ENCODE peak calls at places on chromosomes 4 and X, in six cellular contexts. One of them, this sample, is unnamed.

GRCh38 chrX:110163488-110163887 is 154.4 kb downstream of the AMMECR1 start:
- DNase-seq in K562: no peak
- DNase-seq in GM23248: no peak
- DNase-seq in fibroblast of lung: peak; percentile 31
- DNase-seq in ovary: no peak
- DNase-seq in body of pancreas: no peak
- DNase-seq in this sample: no peak

GRCh38 chr4:124433500-124433899 is 279.0 kb downstream of the ANKRD50 start:
- DNase-seq in K562: no peak
- DNase-seq in GM23248: peak; percentile 19
- DNase-seq in fibroblast of lung: peak; percentile 34
- DNase-seq in ovary: no peak
- DNase-seq in body of pancreas: no peak
- DNase-seq in this sample: no peak

GRCh38 chr4:55524844-55525571 is 21.7 kb downstream of the CLOCK start:
- DNase-seq in K562: no peak
- DNase-seq in GM23248: peak; percentile 62
- DNase-seq in fibroblast of lung: peak; percentile 29
- DNase-seq in ovary: no peak
- DNase-seq in body of pancreas: no peak
- DNase-seq in this sample: no peak

GRCh38 chr4:118783887-118784286 is 52.0 kb downstream of the SEC24D start:
- DNase-seq in K562: no peak
- DNase-seq in GM23248: peak; percentile 70
- DNase-seq in fibroblast of lung: peak; percentile 73
- DNase-seq in ovary: no peak
- DNase-seq in body of pancreas: no peak
- DNase-seq in this sample: no peak

GRCh38 chr4:25580633-25581467 is 74.8 kb upstream of the SLC34A2 start:
- DNase-seq in K562: no peak
- DNase-seq in GM23248: peak; percentile 2
- DNase-seq in fibroblast of lung: no peak
- DNase-seq in ovary: no peak
- DNase-seq in body of pancreas: no peak
- DNase-seq in this sample: no peak

GRCh38 chrX:83469551-83469950 is 38.5 kb upstream of the POU3F4 start:
- DNase-seq in K562: no peak
- DNase-seq in GM23248: peak; percentile 10
- DNase-seq in fibroblast of lung: peak; percentile 16
- DNase-seq in ovary: no peak
- DNase-seq in body of pancreas: no peak
- DNase-seq in this sample: no peak

GRCh38 chr4:129550281-129550785 is 454.4 kb downstream of the C4orf33 start:
- DNase-seq in K562: no peak
- DNase-seq in GM23248: no peak
- DNase-seq in fibroblast of lung: no peak
- DNase-seq in ovary: no peak
- DNase-seq in body of pancreas: no peak
- DNase-seq in this sample: no peak

GRCh38 chr4:27828843-27829242 is 968.2 kb downstream of the STIM2 start:
- DNase-seq in K562: no peak
- DNase-seq in GM23248: no peak
- DNase-seq in fibroblast of lung: no peak
- DNase-seq in ovary: no peak
- DNase-seq in body of pancreas: no peak
- DNase-seq in this sample: no peak

GRCh38 chrX:40035726-40036125 is 62.0 kb downstream of the BCOR start:
- DNase-seq in K562: no peak
- DNase-seq in GM23248: no peak
- DNase-seq in fibroblast of lung: no peak
- DNase-seq in ovary: no peak
- DNase-seq in body of pancreas: no peak
- DNase-seq in this sample: no peak

GRCh38 chrX:11408783-11409182 is 115.6 kb downstream of the AMELX start:
- DNase-seq in K562: no peak
- DNase-seq in GM23248: no peak
- DNase-seq in fibroblast of lung: no peak
- DNase-seq in ovary: no peak
- DNase-seq in body of pancreas: no peak
- DNase-seq in this sample: no peak

GRCh38 chr4:126448093-126448820 is 1133.5 kb downstream of the FAT4 start:
- DNase-seq in K562: no peak
- DNase-seq in GM23248: peak; percentile 28
- DNase-seq in fibroblast of lung: no peak
- DNase-seq in ovary: no peak
- DNase-seq in body of pancreas: no peak
- DNase-seq in this sample: no peak

GRCh38 chrX:67724359-67725110 is 180.7 kb downstream of the AR start:
- DNase-seq in K562: no peak
- DNase-seq in GM23248: peak; percentile 29
- DNase-seq in fibroblast of lung: peak; percentile 10
- DNase-seq in ovary: no peak
- DNase-seq in body of pancreas: no peak
- DNase-seq in this sample: no peak

GRCh38 chr4:28444886-28445496 is 1584.3 kb downstream of the STIM2 start:
- DNase-seq in K562: no peak
- DNase-seq in GM23248: peak; percentile 57
- DNase-seq in fibroblast of lung: no peak
- DNase-seq in ovary: no peak
- DNase-seq in body of pancreas: no peak
- DNase-seq in this sample: no peak

GRCh38 chr4:96448315-96448872 is 608.5 kb downstream of the PDHA2 start:
- DNase-seq in K562: no peak
- DNase-seq in GM23248: no peak
- DNase-seq in fibroblast of lung: no peak
- DNase-seq in ovary: no peak
- DNase-seq in body of pancreas: no peak
- DNase-seq in this sample: no peak

GRCh38 chrX:118495958-118496762 is 545 bp downstream of the DOCK11 start:
- DNase-seq in K562: peak; percentile 20
- DNase-seq in GM23248: peak; percentile 45
- DNase-seq in fibroblast of lung: peak; percentile 11
- DNase-seq in ovary: peak; percentile 35
- DNase-seq in body of pancreas: peak; percentile 15
- DNase-seq in this sample: peak; percentile 70

GRCh38 chr4:8029689-8030088 is 90.0 kb upstream of the AFAP1 start:
- DNase-seq in K562: no peak
- DNase-seq in GM23248: no peak
- DNase-seq in fibroblast of lung: no peak
- DNase-seq in ovary: no peak
- DNase-seq in body of pancreas: no peak
- DNase-seq in this sample: no peak

GRCh38 chr4:152257601-152258066 is 278.3 kb downstream of the FBXW7 start:
- DNase-seq in K562: no peak
- DNase-seq in GM23248: peak; percentile 68
- DNase-seq in fibroblast of lung: peak; percentile 68
- DNase-seq in ovary: no peak
- DNase-seq in body of pancreas: no peak
- DNase-seq in this sample: no peak

GRCh38 chrX:8364369-8365141 is 100.1 kb upstream of the VCX3B start:
- DNase-seq in K562: peak; percentile 1
- DNase-seq in GM23248: no peak
- DNase-seq in fibroblast of lung: peak; percentile 22
- DNase-seq in ovary: no peak
- DNase-seq in body of pancreas: no peak
- DNase-seq in this sample: no peak

GRCh38 chrX:45743081-45743533 is 542.4 kb upstream of the DIPK2B start:
- DNase-seq in K562: peak; percentile 3
- DNase-seq in GM23248: peak; percentile 77
- DNase-seq in fibroblast of lung: peak; percentile 65
- DNase-seq in ovary: no peak
- DNase-seq in body of pancreas: no peak
- DNase-seq in this sample: no peak

GRCh38 chr4:108166441-108167315 is 2.1 kb downstream of the LEF1 start:
- DNase-seq in K562: peak; percentile 69
- DNase-seq in GM23248: no peak
- DNase-seq in fibroblast of lung: peak; percentile 33
- DNase-seq in ovary: no peak
- DNase-seq in body of pancreas: peak; percentile 35
- DNase-seq in this sample: peak; percentile 68
- H3K4me1 ChIP-seq in K562: peaks cover 34% of the 10 kb centered on the region
- H3K4me1 ChIP-seq in GM23248: no peaks in the 10 kb centered on the region
- H3K4me1 ChIP-seq in fibroblast of lung: no peaks in the 10 kb centered on the region
- H3K4me1 ChIP-seq in ovary: peaks cover 10% of the 10 kb centered on the region
- H3K4me1 ChIP-seq in body of pancreas: peaks cover 30% of the 10 kb centered on the region
- H3K4me1 ChIP-seq in this sample: peaks cover 8% of the 10 kb centered on the region

GRCh38 chr4:158816953-158817352 is 48.1 kb downstream of the FNIP2 start:
- DNase-seq in K562: no peak
- DNase-seq in GM23248: no peak
- DNase-seq in fibroblast of lung: no peak
- DNase-seq in ovary: no peak
- DNase-seq in body of pancreas: no peak
- DNase-seq in this sample: no peak
- H3K4me1 ChIP-seq in K562: peaks cover 4% of the 10 kb centered on the region
- H3K4me1 ChIP-seq in GM23248: peaks cover 42% of the 10 kb centered on the region
- H3K4me1 ChIP-seq in fibroblast of lung: no peaks in the 10 kb centered on the region
- H3K4me1 ChIP-seq in ovary: peaks cover 1% of the 10 kb centered on the region
- H3K4me1 ChIP-seq in body of pancreas: peaks cover 73% of the 10 kb centered on the region
- H3K4me1 ChIP-seq in this sample: peaks cover 9% of the 10 kb centered on the region

DNA sequence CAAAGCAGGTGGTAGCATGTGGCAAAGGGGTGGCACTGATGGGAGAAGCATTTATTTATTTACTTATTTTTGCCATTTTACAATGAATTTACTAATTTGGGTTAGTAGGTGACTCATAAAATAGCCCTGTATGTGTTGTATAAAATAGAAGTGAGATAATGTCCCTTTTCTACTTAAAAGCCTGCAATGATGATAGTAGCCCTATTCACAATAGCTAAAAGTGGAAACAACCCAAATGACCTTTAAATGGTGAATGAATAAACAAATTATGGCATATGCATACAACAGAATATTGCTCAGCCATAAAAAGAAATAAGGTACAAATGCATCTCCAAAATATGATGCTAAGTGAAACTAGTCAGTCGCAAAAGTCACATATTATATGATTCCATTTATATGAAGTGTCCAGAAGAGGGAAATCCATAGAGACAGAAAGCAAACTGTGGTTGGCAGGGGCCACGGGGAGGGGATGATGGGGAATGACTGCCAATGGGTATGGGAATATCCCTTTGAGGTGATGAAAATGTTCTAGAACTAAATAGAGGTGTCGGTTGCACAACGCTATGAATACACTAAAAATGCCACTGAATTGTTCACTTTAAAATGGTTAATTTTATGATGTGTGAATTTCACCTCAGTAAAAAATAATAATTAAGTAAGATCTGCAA is 35.8 kb upstream of the FAM9C start:
- DNase-seq in K562: no peak
- DNase-seq in GM23248: no peak
- DNase-seq in fibroblast of lung: no peak
- DNase-seq in ovary: no peak
- DNase-seq in body of pancreas: no peak
- DNase-seq in this sample: no peak
- H3K4me1 ChIP-seq in K562: no peaks in the 10 kb centered on the region
- H3K4me1 ChIP-seq in GM23248: peaks cover 20% of the 10 kb centered on the region
- H3K4me1 ChIP-seq in fibroblast of lung: peaks cover 2% of the 10 kb centered on the region
- H3K4me1 ChIP-seq in ovary: peaks cover 1% of the 10 kb centered on the region
- H3K4me1 ChIP-seq in body of pancreas: peaks cover 10% of the 10 kb centered on the region
- H3K4me1 ChIP-seq in this sample: peaks cover 53% of the 10 kb centered on the region

GRCh38 chr4:47785196-47785595 is 52.7 kb downstream of the CORIN start:
- DNase-seq in K562: no peak
- DNase-seq in GM23248: no peak
- DNase-seq in fibroblast of lung: no peak
- DNase-seq in ovary: no peak
- DNase-seq in body of pancreas: no peak
- DNase-seq in this sample: no peak
- H3K4me1 ChIP-seq in K562: no peaks in the 10 kb centered on the region
- H3K4me1 ChIP-seq in GM23248: no peaks in the 10 kb centered on the region
- H3K4me1 ChIP-seq in fibroblast of lung: no peaks in the 10 kb centered on the region
- H3K4me1 ChIP-seq in ovary: no peaks in the 10 kb centered on the region
- H3K4me1 ChIP-seq in body of pancreas: no peaks in the 10 kb centered on the region
- H3K4me1 ChIP-seq in this sample: no peaks in the 10 kb centered on the region

DNA sequence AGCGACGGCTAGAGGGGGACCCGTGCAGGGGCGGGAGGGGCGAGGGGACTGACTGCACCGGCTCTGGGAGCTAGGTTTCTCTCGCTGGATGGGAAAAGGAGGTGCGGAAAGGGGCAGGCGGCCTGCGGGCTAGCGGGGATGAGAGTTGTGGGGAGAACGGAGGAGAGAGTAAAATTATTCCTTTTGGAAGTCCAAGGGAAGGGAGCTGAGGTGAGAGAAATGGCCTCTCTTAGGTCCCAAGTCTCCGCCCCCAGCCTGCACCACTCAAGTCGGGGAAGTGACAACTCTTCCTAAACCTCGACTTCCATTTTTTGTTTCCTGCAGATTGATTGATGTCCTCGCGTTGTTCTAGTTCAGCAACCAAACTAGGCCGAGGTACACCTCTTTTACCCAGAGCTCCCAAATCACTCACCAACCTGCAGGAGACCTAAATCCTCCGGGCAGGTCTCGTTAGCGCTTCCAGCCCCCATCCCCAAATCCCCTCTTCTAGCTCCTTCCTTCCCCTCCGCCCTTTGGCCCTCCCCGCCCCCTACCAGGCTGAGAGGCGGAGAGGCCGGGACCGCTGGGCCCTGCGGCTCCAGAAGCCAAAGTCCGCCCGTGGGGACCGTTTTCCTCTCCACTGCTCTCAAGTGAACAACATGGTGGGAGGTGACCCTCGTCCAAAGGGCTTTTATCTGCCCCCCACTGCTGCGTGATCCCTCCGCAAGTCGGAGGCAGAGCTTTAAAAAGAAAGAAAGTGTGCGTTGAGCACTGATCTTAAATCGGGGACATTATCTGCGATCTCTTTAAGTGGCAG is 7.3 kb downstream of the PITX2 start:
- DNase-seq in K562: no peak
- DNase-seq in GM23248: no peak
- DNase-seq in fibroblast of lung: no peak
- DNase-seq in ovary: no peak
- DNase-seq in body of pancreas: no peak
- DNase-seq in this sample: no peak
- H3K4me1 ChIP-seq in K562: peaks cover 12% of the 10 kb centered on the region
- H3K4me1 ChIP-seq in GM23248: no peaks in the 10 kb centered on the region
- H3K4me1 ChIP-seq in fibroblast of lung: no peaks in the 10 kb centered on the region
- H3K4me1 ChIP-seq in ovary: peaks cover 3% of the 10 kb centered on the region
- H3K4me1 ChIP-seq in body of pancreas: peaks cover 28% of the 10 kb centered on the region
- H3K4me1 ChIP-seq in this sample: no peaks in the 10 kb centered on the region

GRCh38 chrX:107730991-107731766 is 44.4 kb downstream of the TSC22D3 start:
- DNase-seq in K562: no peak
- DNase-seq in GM23248: no peak
- DNase-seq in fibroblast of lung: peak; percentile 66
- DNase-seq in ovary: no peak
- DNase-seq in body of pancreas: peak; percentile 52
- DNase-seq in this sample: no peak

GRCh38 chrX:107733686-107734085 is 41.9 kb downstream of the TSC22D3 start:
- DNase-seq in K562: no peak
- DNase-seq in GM23248: no peak
- DNase-seq in fibroblast of lung: no peak
- DNase-seq in ovary: no peak
- DNase-seq in body of pancreas: no peak
- DNase-seq in this sample: no peak

GRCh38 chrX:107736781-107737531 is 38.6 kb downstream of the TSC22D3 start:
- DNase-seq in K562: no peak
- DNase-seq in GM23248: no peak
- DNase-seq in fibroblast of lung: no peak
- DNase-seq in ovary: no peak
- DNase-seq in body of pancreas: peak; percentile 45
- DNase-seq in this sample: no peak

GRCh38 chrX:107731831-107732502 is 43.6 kb downstream of the TSC22D3 start:
- DNase-seq in K562: peak; percentile 70
- DNase-seq in GM23248: peak; percentile 70
- DNase-seq in fibroblast of lung: peak; percentile 79
- DNase-seq in ovary: peak; percentile 94
- DNase-seq in body of pancreas: peak; percentile 96
- DNase-seq in this sample: no peak

GRCh38 chrX:107734646-107735045 is 40.9 kb downstream of the TSC22D3 start:
- DNase-seq in K562: no peak
- DNase-seq in GM23248: no peak
- DNase-seq in fibroblast of lung: no peak
- DNase-seq in ovary: no peak
- DNase-seq in body of pancreas: no peak
- DNase-seq in this sample: no peak
- H3K4me1 ChIP-seq in K562: peaks cover 12% of the 10 kb centered on the region
- H3K4me1 ChIP-seq in GM23248: no peaks in the 10 kb centered on the region
- H3K4me1 ChIP-seq in fibroblast of lung: no peaks in the 10 kb centered on the region
- H3K4me1 ChIP-seq in ovary: peaks cover 19% of the 10 kb centered on the region
- H3K4me1 ChIP-seq in body of pancreas: peaks cover 95% of the 10 kb centered on the region
- H3K4me1 ChIP-seq in this sample: peaks cover 7% of the 10 kb centered on the region

This sample was measured in naive thymus-derived CD4-positive, alpha-beta T cell.